ENCODE peak calls at places on chromosomes 1 and 21, in ten cellular contexts. W is cerebellar cortex; J is HEK293T; V is ovary; D is activated CD4-positive, alpha-beta T cell treated with anti-CD3 and anti-CD28 coated beads for 48 hours; P is hypothalamus; T is stimulated activated CD4-positive, alpha-beta T cell treated with anti-CD3 and anti-CD28 coated beads, Interleukin-15, amount 100 ng/mL, for 1 hour; N is HTR-8/SVneo; A is SW480; R is suprapubic skin. O is an unnamed sample.

GRCh38 chr1:220880726-220881506 is 1.7 kb downstream of the HLX start:
- DNase-seq in W (no peak), J (peak), V (peak), D (peak), P (no peak), T (no peak), N (peak), A (no peak), R (no peak), O (peak)

GRCh38 chr21:38295997-38296764 is 39.4 kb downstream of the KCNJ15 start:
- DNase-seq in W (no peak), J (no peak), V (no peak), D (no peak), P (no peak), T (no peak), N (no peak), A (no peak), R (no peak), O (no peak)

GRCh38 chr1:21874778-21875547 is 62.1 kb downstream of the HSPG2 start:
- DNase-seq in W (no peak), J (no peak), V (no peak), D (no peak), P (no peak), T (no peak), N (no peak), A (no peak), R (no peak), O (no peak)

GRCh38 chr1:112296908-112297307 is 99.1 kb upstream of the CTTNBP2NL start:
- DNase-seq in W (no peak), J (no peak), V (no peak), D (peak), P (no peak), T (no peak), N (no peak), A (no peak), R (no peak), O (no peak)

GRCh38 chr1:156376146-156376545 is 7.1 kb downstream of the RHBG start:
- DNase-seq in W (no peak), J (no peak), V (no peak), D (no peak), P (no peak), T (no peak), N (no peak), A (no peak), R (no peak), O (no peak)

GRCh38 chr1:226408285-226409184 is 642 bp upstream of the PARP1 start:
- DNase-seq in W (no peak), J (no peak), V (no peak), D (no peak), P (no peak), T (no peak), N (no peak), A (no peak), R (no peak), O (no peak)

GRCh38 chr1:77536813-77537212 is 145.6 kb downstream of the ZZZ3 start:
- DNase-seq in W (no peak), J (no peak), V (no peak), D (no peak), P (no peak), T (no peak), N (peak), A (peak), R (no peak), O (no peak)

GRCh38 chr1:103256490-103256889 is 148.2 kb upstream of the COL11A1 start:
- DNase-seq in W (no peak), J (no peak), V (no peak), D (no peak), P (no peak), T (no peak), N (no peak), A (no peak), R (no peak), O (no peak)

GRCh38 chr1:89763649-89763986 is 57.2 kb upstream of the LRRC8D start:
- DNase-seq in W (no peak), J (no peak), V (no peak), D (no peak), P (no peak), T (no peak), N (no peak), A (no peak), R (no peak), O (no peak)

GRCh38 chr1:243254927-243255790 is at the start of gene CEP170:
- DNase-seq in W (peak), J (peak), V (peak), D (peak), P (peak), T (peak), N (peak), A (peak), R (peak), O (peak)

GRCh38 chr1:159828176-159828575 is 1.5 kb downstream of the SLAMF8 start:
- DNase-seq in W (no peak), J (no peak), V (no peak), D (no peak), P (no peak), T (no peak), N (no peak), A (no peak), R (no peak), O (no peak)

GRCh38 chr1:207397525-207397926 is 56.6 kb upstream of the CR2 start:
- DNase-seq in W (no peak), J (no peak), V (no peak), D (no peak), P (no peak), T (no peak), N (no peak), A (no peak), R (no peak), O (no peak)

GRCh38 chr1:110637475-110637874 is 31.3 kb upstream of the KCNA2 start:
- DNase-seq in W (no peak), J (no peak), V (no peak), D (no peak), P (no peak), T (no peak), N (no peak), A (no peak), R (no peak), O (no peak)

GRCh38 chr1:226304291-226304955 is 4.5 kb downstream of the LIN9 start:
- DNase-seq in W (no peak), J (no peak), V (no peak), D (no peak), P (no peak), T (no peak), N (no peak), A (no peak), R (no peak), O (no peak)

GRCh38 chr1:58929667-58930325 is 145.9 kb upstream of the JUN start:
- DNase-seq in W (no peak), J (no peak), V (no peak), D (peak), P (no peak), T (peak), N (no peak), A (peak), R (no peak), O (no peak)

GRCh38 chr1:156110252-156110651 is 4.3 kb upstream of the LMNA start:
- DNase-seq in W (no peak), J (no peak), V (no peak), D (no peak), P (no peak), T (no peak), N (no peak), A (no peak), R (no peak), O (no peak)

GRCh38 chr1:202234331-202235002 is 40.9 kb downstream of the LGR6 start:
- DNase-seq in W (peak), J (no peak), V (no peak), D (no peak), P (no peak), T (no peak), N (no peak), A (peak), R (no peak), O (no peak)

GRCh38 chr1:89200668-89201488 is 2.1 kb upstream of the GBP4 start:
- DNase-seq in W (no peak), J (no peak), V (no peak), D (no peak), P (no peak), T (no peak), N (no peak), A (no peak), R (no peak), O (no peak)

GRCh38 chr1:24921938-24922662 is 8.0 kb downstream of the RUNX3 start:
- DNase-seq in W (no peak), J (no peak), V (no peak), D (no peak), P (no peak), T (no peak), N (no peak), A (no peak), R (no peak), O (no peak)

GRCh38 chr21:21232320-21232719 is 234.1 kb downstream of the NCAM2 start:
- DNase-seq in W (peak), J (no peak), V (no peak), D (no peak), P (no peak), T (no peak), N (peak), A (peak), R (no peak), O (no peak)

GRCh38 chr1:193125369-193125768 is 3.5 kb downstream of the CDC73 start:
- DNase-seq in W (no peak), J (no peak), V (no peak), D (no peak), P (no peak), T (no peak), N (no peak), A (no peak), R (no peak), O (no peak)

GRCh38 chr1:78688701-78689100 is 39.1 kb downstream of the IFI44 start:
- DNase-seq in W (peak), J (peak), V (no peak), D (no peak), P (no peak), T (no peak), N (peak), A (peak), R (no peak), O (no peak)

GRCh38 chr1:162922196-162922595 is 61.2 kb upstream of the CCDC190 start:
- DNase-seq in W (no peak), J (no peak), V (no peak), D (no peak), P (no peak), T (no peak), N (no peak), A (no peak), R (no peak), O (no peak)